ENCODE peak calls at places on chromosomes 5 and 9, in eight cellular contexts. One of them, this sample, is unnamed.

GRCh38 chr5:99076600-99077253 is 147.9 kb upstream of the CHD1 start:
- DNase-seq in endothelial cell of umbilical vein: no peak
- DNase-seq in uterus: no peak
- DNase-seq in spleen: no peak
- DNase-seq in astrocyte: no peak
- DNase-seq in A549: no peak
- DNase-seq in stomach: no peak
- DNase-seq in transverse colon: no peak
- DNase-seq in this sample: no peak

GRCh38 chr5:86878250-86878649 is 260.5 kb downstream of the COX7C start:
- DNase-seq in endothelial cell of umbilical vein: no peak
- DNase-seq in uterus: no peak
- DNase-seq in spleen: no peak
- DNase-seq in astrocyte: peak; percentile 47
- DNase-seq in A549: no peak
- DNase-seq in stomach: no peak
- DNase-seq in transverse colon: no peak
- DNase-seq in this sample: no peak

GRCh38 chr9:81430727-81431126 is 258.6 kb downstream of the TLE1 start:
- DNase-seq in endothelial cell of umbilical vein: peak; percentile 6
- DNase-seq in uterus: no peak
- DNase-seq in spleen: no peak
- DNase-seq in astrocyte: peak; percentile 58
- DNase-seq in A549: no peak
- DNase-seq in stomach: no peak
- DNase-seq in transverse colon: no peak
- DNase-seq in this sample: no peak

GRCh38 chr5:176529824-176530195 is 7.4 kb downstream of the RNF44 start:
- DNase-seq in endothelial cell of umbilical vein: no peak
- DNase-seq in uterus: no peak
- DNase-seq in spleen: peak; percentile 91
- DNase-seq in astrocyte: no peak
- DNase-seq in A549: no peak
- DNase-seq in stomach: no peak
- DNase-seq in transverse colon: no peak
- DNase-seq in this sample: no peak

GRCh38 chr9:79014929-79015699 is 556.7 kb upstream of the TLE4 start:
- DNase-seq in endothelial cell of umbilical vein: peak; percentile 9
- DNase-seq in uterus: no peak
- DNase-seq in spleen: no peak
- DNase-seq in astrocyte: no peak
- DNase-seq in A549: no peak
- DNase-seq in stomach: no peak
- DNase-seq in transverse colon: no peak
- DNase-seq in this sample: no peak

GRCh38 chr5:178569485-178569884 is 20.7 kb downstream of the COL23A1 start:
- DNase-seq in endothelial cell of umbilical vein: no peak
- DNase-seq in uterus: no peak
- DNase-seq in spleen: no peak
- DNase-seq in astrocyte: no peak
- DNase-seq in A549: no peak
- DNase-seq in stomach: no peak
- DNase-seq in transverse colon: no peak
- DNase-seq in this sample: no peak

GRCh38 chr5:38591450-38591849 is 35.0 kb upstream of the LIFR start:
- DNase-seq in endothelial cell of umbilical vein: no peak
- DNase-seq in uterus: no peak
- DNase-seq in spleen: no peak
- DNase-seq in astrocyte: no peak
- DNase-seq in A549: no peak
- DNase-seq in stomach: no peak
- DNase-seq in transverse colon: no peak
- DNase-seq in this sample: no peak

GRCh38 chr5:76604838-76605237 is 18.4 kb downstream of the F2RL2 start:
- DNase-seq in endothelial cell of umbilical vein: peak; percentile 34
- DNase-seq in uterus: no peak
- DNase-seq in spleen: no peak
- DNase-seq in astrocyte: peak; percentile 37
- DNase-seq in A549: no peak
- DNase-seq in stomach: no peak
- DNase-seq in transverse colon: no peak
- DNase-seq in this sample: no peak

GRCh38 chr9:68780735-68781134 is 75.7 kb downstream of the PIP5K1B start:
- DNase-seq in endothelial cell of umbilical vein: no peak
- DNase-seq in uterus: no peak
- DNase-seq in spleen: no peak
- DNase-seq in astrocyte: peak; percentile 9
- DNase-seq in A549: no peak
- DNase-seq in stomach: no peak
- DNase-seq in transverse colon: peak; percentile 17
- DNase-seq in this sample: no peak

GRCh38 chr9:89440046-89440445 is 57.9 kb downstream of the SEMA4D start:
- DNase-seq in endothelial cell of umbilical vein: no peak
- DNase-seq in uterus: no peak
- DNase-seq in spleen: no peak
- DNase-seq in astrocyte: no peak
- DNase-seq in A549: no peak
- DNase-seq in stomach: no peak
- DNase-seq in transverse colon: no peak
- DNase-seq in this sample: no peak

GRCh38 chr5:64939772-64940510 is 171.2 kb downstream of the CWC27 start:
- DNase-seq in endothelial cell of umbilical vein: peak; percentile 15
- DNase-seq in uterus: peak; percentile 17
- DNase-seq in spleen: peak; percentile 44
- DNase-seq in astrocyte: no peak
- DNase-seq in A549: no peak
- DNase-seq in stomach: peak; percentile 64
- DNase-seq in transverse colon: peak; percentile 16
- DNase-seq in this sample: peak; percentile 12

GRCh38 chr9:114908796-114909448 is 21.5 kb downstream of the TNFSF8 start:
- DNase-seq in endothelial cell of umbilical vein: no peak
- DNase-seq in uterus: no peak
- DNase-seq in spleen: no peak
- DNase-seq in astrocyte: peak; percentile 59
- DNase-seq in A549: no peak
- DNase-seq in stomach: no peak
- DNase-seq in transverse colon: no peak
- DNase-seq in this sample: no peak

DNA sequence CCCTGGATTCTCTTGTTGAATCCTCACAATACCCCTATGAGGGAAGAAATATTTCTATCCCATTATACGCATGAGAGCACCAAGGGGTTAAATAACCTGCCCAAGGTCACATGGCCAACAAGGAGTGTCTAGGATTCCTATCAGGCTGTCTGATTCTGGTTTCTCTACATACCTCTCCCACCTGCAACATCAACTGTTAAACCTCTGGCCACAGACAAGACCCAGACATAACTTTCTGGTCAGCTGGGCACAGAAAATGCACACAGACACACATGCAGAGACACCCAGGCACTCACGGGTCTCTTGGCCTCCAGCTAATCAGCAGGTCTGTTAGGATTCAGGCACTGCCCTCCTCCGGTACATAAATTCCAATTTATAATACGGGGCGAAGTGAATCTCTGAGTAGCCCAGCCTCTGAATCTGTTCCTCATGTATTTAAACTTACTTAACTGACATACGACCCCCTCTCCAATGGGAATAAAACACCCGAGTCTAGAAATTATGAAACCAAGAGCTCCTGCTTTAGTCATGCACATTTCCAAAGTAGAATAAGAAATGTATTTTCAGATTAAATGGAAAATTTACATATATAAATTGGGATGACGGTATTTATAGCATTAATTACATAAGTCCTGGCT is 1.5 kb downstream of the SEPTIN8 start:
- DNase-seq in endothelial cell of umbilical vein: no peak
- DNase-seq in uterus: no peak
- DNase-seq in spleen: no peak
- DNase-seq in astrocyte: peak; percentile 35
- DNase-seq in A549: no peak
- DNase-seq in stomach: no peak
- DNase-seq in transverse colon: no peak
- DNase-seq in this sample: no peak
- H3K4me1 ChIP-seq in endothelial cell of umbilical vein: peaks cover 28% of the 10 kb centered on the region
- H3K4me1 ChIP-seq in uterus: no peaks in the 10 kb centered on the region
- H3K4me1 ChIP-seq in spleen: peaks cover 36% of the 10 kb centered on the region
- H3K4me1 ChIP-seq in astrocyte: peaks cover 4% of the 10 kb centered on the region
- H3K4me1 ChIP-seq in A549: peaks cover 7% of the 10 kb centered on the region
- H3K4me1 ChIP-seq in stomach: peaks cover 37% of the 10 kb centered on the region
- H3K4me1 ChIP-seq in transverse colon: peaks cover 26% of the 10 kb centered on the region
- H3K4me1 ChIP-seq in this sample: peaks cover 75% of the 10 kb centered on the region

GRCh38 chr9:69943146-69943545 is 100.5 kb upstream of the MAMDC2 start:
- DNase-seq in endothelial cell of umbilical vein: no peak
- DNase-seq in uterus: no peak
- DNase-seq in spleen: no peak
- DNase-seq in astrocyte: no peak
- DNase-seq in A549: no peak
- DNase-seq in stomach: no peak
- DNase-seq in transverse colon: no peak
- DNase-seq in this sample: no peak

GRCh38 chr9:69951411-69951810 is 92.2 kb upstream of the MAMDC2 start:
- DNase-seq in endothelial cell of umbilical vein: no peak
- DNase-seq in uterus: no peak
- DNase-seq in spleen: no peak
- DNase-seq in astrocyte: peak; percentile 64
- DNase-seq in A549: no peak
- DNase-seq in stomach: no peak
- DNase-seq in transverse colon: no peak
- DNase-seq in this sample: no peak

GRCh38 chr9:69945671-69946141 is 97.9 kb upstream of the MAMDC2 start:
- DNase-seq in endothelial cell of umbilical vein: peak; percentile 62
- DNase-seq in uterus: no peak
- DNase-seq in spleen: no peak
- DNase-seq in astrocyte: no peak
- DNase-seq in A549: no peak
- DNase-seq in stomach: peak; percentile 28
- DNase-seq in transverse colon: peak; percentile 25
- DNase-seq in this sample: peak; percentile 23

GRCh38 chr9:69949396-69949795 is 94.3 kb upstream of the MAMDC2 start:
- DNase-seq in endothelial cell of umbilical vein: no peak
- DNase-seq in uterus: peak; percentile 26
- DNase-seq in spleen: no peak
- DNase-seq in astrocyte: no peak
- DNase-seq in A549: no peak
- DNase-seq in stomach: no peak
- DNase-seq in transverse colon: no peak
- DNase-seq in this sample: no peak

GRCh38 chr9:69946800-69947437 is 96.7 kb upstream of the MAMDC2 start:
- DNase-seq in endothelial cell of umbilical vein: peak; percentile 74
- DNase-seq in uterus: no peak
- DNase-seq in spleen: no peak
- DNase-seq in astrocyte: peak; percentile 88
- DNase-seq in A549: peak; percentile 12
- DNase-seq in stomach: no peak
- DNase-seq in transverse colon: no peak
- DNase-seq in this sample: no peak
- H3K4me1 ChIP-seq in endothelial cell of umbilical vein: peaks cover 22% of the 10 kb centered on the region
- H3K4me1 ChIP-seq in uterus: no peaks in the 10 kb centered on the region
- H3K4me1 ChIP-seq in spleen: no peaks in the 10 kb centered on the region
- H3K4me1 ChIP-seq in astrocyte: peaks cover 34% of the 10 kb centered on the region
- H3K4me1 ChIP-seq in A549: peaks cover 23% of the 10 kb centered on the region
- H3K4me1 ChIP-seq in stomach: no peaks in the 10 kb centered on the region
- H3K4me1 ChIP-seq in transverse colon: no peaks in the 10 kb centered on the region
- H3K4me1 ChIP-seq in this sample: peaks cover 4% of the 10 kb centered on the region

DNA sequence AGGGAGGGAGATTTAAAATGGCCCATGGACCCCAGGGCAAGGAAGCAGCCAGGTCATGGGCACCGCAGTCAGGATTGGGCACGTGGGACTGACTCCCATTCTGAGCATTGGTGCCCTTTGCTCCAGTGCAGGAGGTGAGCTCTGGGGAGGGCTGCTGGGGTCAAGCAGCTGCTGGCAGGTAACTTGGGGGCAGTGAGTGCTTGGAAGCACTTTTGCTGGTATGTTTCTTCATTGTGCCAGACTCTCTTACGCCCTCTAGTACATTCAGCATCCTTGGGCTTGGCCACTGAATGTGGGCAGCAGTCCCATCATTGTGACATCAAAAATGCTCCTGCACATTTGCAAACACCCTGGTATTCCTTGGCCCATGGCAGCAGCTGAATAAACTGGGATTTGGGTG is 32.7 kb downstream of the PRRC2B start:
- DNase-seq in endothelial cell of umbilical vein: no peak
- DNase-seq in uterus: no peak
- DNase-seq in spleen: peak; percentile 23
- DNase-seq in astrocyte: no peak
- DNase-seq in A549: no peak
- DNase-seq in stomach: no peak
- DNase-seq in transverse colon: no peak
- DNase-seq in this sample: no peak
- H3K4me1 ChIP-seq in endothelial cell of umbilical vein: peaks cover 21% of the 10 kb centered on the region
- H3K4me1 ChIP-seq in uterus: peaks cover 11% of the 10 kb centered on the region
- H3K4me1 ChIP-seq in spleen: peaks cover 74% of the 10 kb centered on the region
- H3K4me1 ChIP-seq in astrocyte: peaks cover 24% of the 10 kb centered on the region
- H3K4me1 ChIP-seq in A549: peaks cover 30% of the 10 kb centered on the region
- H3K4me1 ChIP-seq in stomach: peaks cover 46% of the 10 kb centered on the region
- H3K4me1 ChIP-seq in transverse colon: peaks cover 34% of the 10 kb centered on the region
- H3K4me1 ChIP-seq in this sample: peaks cover 70% of the 10 kb centered on the region

GRCh38 chr9:110538169-110538568 is 41.4 kb downstream of the SVEP1 start:
- DNase-seq in endothelial cell of umbilical vein: no peak
- DNase-seq in uterus: no peak
- DNase-seq in spleen: no peak
- DNase-seq in astrocyte: peak; percentile 70
- DNase-seq in A549: no peak
- DNase-seq in stomach: no peak
- DNase-seq in transverse colon: no peak
- DNase-seq in this sample: no peak
- H3K4me1 ChIP-seq in endothelial cell of umbilical vein: no peaks in the 10 kb centered on the region
- H3K4me1 ChIP-seq in uterus: no peaks in the 10 kb centered on the region
- H3K4me1 ChIP-seq in spleen: no peaks in the 10 kb centered on the region
- H3K4me1 ChIP-seq in astrocyte: no peaks in the 10 kb centered on the region
- H3K4me1 ChIP-seq in A549: peaks cover 45% of the 10 kb centered on the region
- H3K4me1 ChIP-seq in stomach: no peaks in the 10 kb centered on the region
- H3K4me1 ChIP-seq in transverse colon: no peaks in the 10 kb centered on the region
- H3K4me1 ChIP-seq in this sample: peaks cover 16% of the 10 kb centered on the region

GRCh38 chr5:135066781-135067430 is 32.9 kb upstream of the PITX1 start:
- DNase-seq in endothelial cell of umbilical vein: no peak
- DNase-seq in uterus: no peak
- DNase-seq in spleen: peak; percentile 66
- DNase-seq in astrocyte: no peak
- DNase-seq in A549: no peak
- DNase-seq in stomach: no peak
- DNase-seq in transverse colon: no peak
- DNase-seq in this sample: no peak
- H3K4me1 ChIP-seq in endothelial cell of umbilical vein: no peaks in the 10 kb centered on the region
- H3K4me1 ChIP-seq in uterus: no peaks in the 10 kb centered on the region
- H3K4me1 ChIP-seq in spleen: no peaks in the 10 kb centered on the region
- H3K4me1 ChIP-seq in astrocyte: no peaks in the 10 kb centered on the region
- H3K4me1 ChIP-seq in A549: no peaks in the 10 kb centered on the region
- H3K4me1 ChIP-seq in stomach: peaks cover 4% of the 10 kb centered on the region
- H3K4me1 ChIP-seq in transverse colon: no peaks in the 10 kb centered on the region
- H3K4me1 ChIP-seq in this sample: no peaks in the 10 kb centered on the region

GRCh38 chr5:150144876-150145275 is 10.8 kb downstream of the PDGFRB start:
- DNase-seq in endothelial cell of umbilical vein: no peak
- DNase-seq in uterus: no peak
- DNase-seq in spleen: no peak
- DNase-seq in astrocyte: no peak
- DNase-seq in A549: no peak
- DNase-seq in stomach: no peak
- DNase-seq in transverse colon: no peak
- DNase-seq in this sample: no peak
- H3K4me1 ChIP-seq in endothelial cell of umbilical vein: peaks cover 6% of the 10 kb centered on the region
- H3K4me1 ChIP-seq in uterus: peaks cover 47% of the 10 kb centered on the region
- H3K4me1 ChIP-seq in spleen: peaks cover 49% of the 10 kb centered on the region
- H3K4me1 ChIP-seq in astrocyte: peaks cover 62% of the 10 kb centered on the region
- H3K4me1 ChIP-seq in A549: peaks cover 45% of the 10 kb centered on the region
- H3K4me1 ChIP-seq in stomach: peaks cover 47% of the 10 kb centered on the region
- H3K4me1 ChIP-seq in transverse colon: peaks cover 34% of the 10 kb centered on the region
- H3K4me1 ChIP-seq in this sample: peaks cover 88% of the 10 kb centered on the region